ENCODE peak calls at places on chromosomes 13 and 19, in nine cellular contexts. A, N, G, R, Z, V, H, Y and K are unnamed samples.

GRCh38 chr13:73334459-73334858 is 275.7 kb downstream of the KLF5 start:
- DNase-seq in A (no peak), N (no peak), G (no peak), R (no peak), Z (peak), V (peak), H (no peak), Y (no peak), K (no peak)

GRCh38 chr19:15992014-15992413 is 43.2 kb downstream of the OR10H4 start:
- DNase-seq in A (no peak), N (no peak), G (no peak), R (no peak), Z (no peak), V (no peak), H (no peak), Y (no peak), K (no peak)

GRCh38 chr13:75801388-75801787 is 165.3 kb downstream of the LMO7 start:
- DNase-seq in A (no peak), N (no peak), G (no peak), R (no peak), Z (no peak), V (no peak), H (no peak), Y (no peak), K (no peak)

GRCh38 chr19:16938211-16938610 is 49.4 kb downstream of the F2RL3 start:
- DNase-seq in A (no peak), N (no peak), G (no peak), R (no peak), Z (no peak), V (no peak), H (no peak), Y (no peak), K (no peak)

GRCh38 chr19:41707502-41707812 is 969 bp upstream of the CEACAM5 start:
- DNase-seq in A (no peak), N (no peak), G (no peak), R (no peak), Z (no peak), V (no peak), H (peak), Y (no peak), K (no peak)

GRCh38 chr13:109836629-109837607 is 50.5 kb upstream of the IRS2 start:
- DNase-seq in A (no peak), N (no peak), G (no peak), R (no peak), Z (no peak), V (no peak), H (no peak), Y (no peak), K (no peak)

GRCh38 chr19:4327252-4327876 is 11.3 kb downstream of the STAP2 start:
- DNase-seq in A (peak), N (peak), G (peak), R (no peak), Z (peak), V (no peak), H (no peak), Y (peak), K (peak)

GRCh38 chr19:44308011-44308410 is 3.2 kb upstream of the ZNF235 start:
- DNase-seq in A (no peak), N (no peak), G (no peak), R (no peak), Z (peak), V (no peak), H (no peak), Y (no peak), K (no peak)

GRCh38 chr13:20775961-20776360 is 2.2 kb upstream of the EEF1AKMT1 start:
- DNase-seq in A (no peak), N (no peak), G (no peak), R (no peak), Z (no peak), V (no peak), H (no peak), Y (no peak), K (no peak)